ENCODE peak calls at places on chromosomes 5 and 9, in five cellular contexts. I is psoas muscle, A is AG09309, W is prostate gland, H is epithelial cell of esophagus. U is an unnamed sample.

GRCh38 chr9:123395276-123396006 is 39.4 kb downstream of the CRB2 start:
- DNase-seq in I (no peak), A (no peak), W (no peak), H (no peak), U (no peak)

GRCh38 chr5:172569862-172570558 is 71.1 kb upstream of the NEURL1B start:
- DNase-seq in I (no peak), A (no peak), W (no peak), H (no peak), U (no peak)

GRCh38 chr5:135533346-135533745 is 2.4 kb downstream of the NEUROG1 start:
- DNase-seq in I (no peak), A (no peak), W (no peak), H (no peak), U (no peak)

GRCh38 chr5:174446446-174446845 is 277.9 kb upstream of the MSX2 start:
- DNase-seq in I (no peak), A (no peak), W (no peak), H (no peak), U (no peak)

GRCh38 chr9:16652511-16653101 is 217.9 kb downstream of the BNC2 start:
- DNase-seq in I (no peak), A (no peak), W (no peak), H (no peak), U (no peak)

GRCh38 chr5:181190711-181191525 is 14.1 kb downstream of the TRIM7 start:
- DNase-seq in I (peak; percentile 79), A (no peak), W (no peak), H (peak; percentile 52), U (peak; percentile 49)

GRCh38 chr5:142976861-142977260 is 206.7 kb downstream of the ARHGAP26 start:
- DNase-seq in I (no peak), A (no peak), W (no peak), H (no peak), U (no peak)

GRCh38 chr5:94751456-94751855 is 133.0 kb downstream of the SLF1 start:
- DNase-seq in I (no peak), A (no peak), W (no peak), H (peak; percentile 4), U (no peak)

GRCh38 chr5:126866837-126867236 is 89.9 kb downstream of the LMNB1 start:
- DNase-seq in I (no peak), A (no peak), W (no peak), H (no peak), U (no peak)

GRCh38 chr5:146877178-146877681 is 1.3 kb downstream of the PPP2R2B start:
- DNase-seq in I (no peak), A (no peak), W (no peak), H (no peak), U (no peak)

GRCh38 chr9:4832786-4833579 is 40.2 kb downstream of the RCL1 start:
- DNase-seq in I (no peak), A (peak; percentile 91), W (no peak), H (peak; percentile 96), U (no peak)

GRCh38 chr5:169637085-169637855 is at the start of gene DOCK2:
- DNase-seq in I (peak; percentile 77), A (no peak), W (no peak), H (no peak), U (peak; percentile 35)

GRCh38 chr5:122871669-122872068 is 26.3 kb downstream of the SNX24 start:
- DNase-seq in I (no peak), A (no peak), W (no peak), H (peak; percentile 64), U (no peak)

GRCh38 chr5:36414869-36415282 is 113.2 kb upstream of the RANBP3L start:
- DNase-seq in I (no peak), A (peak; percentile 35), W (no peak), H (peak; percentile 69), U (no peak)

GRCh38 chr9:10562581-10563343 is 50.0 kb downstream of the PTPRD start:
- DNase-seq in I (no peak), A (no peak), W (no peak), H (peak; percentile 98), U (no peak)

GRCh38 chr9:16368425-16369087 is 501.9 kb downstream of the BNC2 start:
- DNase-seq in I (no peak), A (no peak), W (no peak), H (peak; percentile 71), U (no peak)

GRCh38 chr9:93416530-93417235 is 34.8 kb upstream of the FAM120A start:
- DNase-seq in I (no peak), A (no peak), W (no peak), H (no peak), U (no peak)

GRCh38 chr5:53482717-53483638 is 2.5 kb downstream of the FST start:
- DNase-seq in I (peak; percentile 54), A (no peak), W (peak; percentile 5), H (peak; percentile 60), U (peak; percentile 37)

GRCh38 chr5:145858929-145859328 is 13.9 kb downstream of the GRXCR2 start:
- DNase-seq in I (no peak), A (no peak), W (no peak), H (no peak), U (no peak)

GRCh38 chr5:164876793-164877192 is 1371.4 kb downstream of the MAT2B start:
- DNase-seq in I (no peak), A (no peak), W (no peak), H (no peak), U (no peak)

GRCh38 chr9:90259302-90260246 is 383.1 kb downstream of the DIRAS2 start:
- DNase-seq in I (no peak), A (no peak), W (no peak), H (no peak), U (no peak)

GRCh38 chr5:156322666-156323065 is 4.3 kb upstream of the SGCD start:
- DNase-seq in I (no peak), A (no peak), W (no peak), H (no peak), U (no peak)

GRCh38 chr5:68055686-68056085 is 159.9 kb upstream of the PIK3R1 start:
- DNase-seq in I (no peak), A (no peak), W (no peak), H (no peak), U (no peak)
- TF ChIP-seq CTCF in I (no peak), A (no peak), W (no peak), H (peak; percentile 4), U (no peak)

GRCh38 chr5:177311361-177311722 is 356 bp downstream of the MXD3 start:
- DNase-seq in I (no peak), A (no peak), W (no peak), H (no peak), U (peak; percentile 67)

GRCh38 chr5:177313561-177314259 is 2.0 kb upstream of the MXD3 start:
- DNase-seq in I (no peak), A (no peak), W (no peak), H (no peak), U (no peak)

GRCh38 chr5:177311723-177312648 is at the start of gene MXD3:
- DNase-seq in I (peak; percentile 99), A (peak; percentile 49), W (peak; percentile 96), H (peak; percentile 96), U (peak; percentile 99)

GRCh38 chr5:177314376-177315342 is 3.0 kb upstream of the MXD3 start:
- DNase-seq in I (peak; percentile 46), A (no peak), W (no peak), H (no peak), U (no peak)

DNA sequence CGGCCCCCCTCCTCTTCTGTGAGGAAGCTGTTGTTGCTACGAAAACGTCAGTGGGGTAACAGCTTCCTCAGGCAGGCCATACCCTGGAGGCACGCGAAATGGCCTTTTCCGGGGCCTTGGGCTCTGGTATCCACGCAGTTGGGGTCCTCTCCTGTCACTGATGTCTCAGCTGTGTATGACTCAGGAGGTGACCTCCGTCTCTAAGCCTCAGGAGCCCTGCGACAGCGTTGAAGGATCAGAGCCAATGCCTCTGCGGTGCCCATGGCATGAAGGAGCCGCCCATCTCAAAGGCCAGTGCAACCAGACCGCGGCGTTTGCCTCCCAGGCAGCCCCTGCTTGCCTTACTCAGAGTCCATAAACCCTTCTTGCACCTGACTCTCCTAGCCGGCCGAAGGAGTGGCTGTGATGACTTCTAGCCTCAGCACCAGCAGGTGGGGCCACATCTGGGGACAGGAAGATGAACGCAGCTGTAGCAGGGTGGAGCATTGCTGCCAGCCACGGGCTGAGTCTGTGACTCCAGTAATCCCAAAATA is 1.0 kb upstream of the MXD3 start:
- DNase-seq in I (peak; percentile 59), A (no peak), W (no peak), H (peak; percentile 37), U (no peak)
- TF ChIP-seq CTCF in I (no peak), A (no peak), W (no peak), H (peak; percentile 14), U (no peak)

GRCh38 chr5:141714542-141715303 is 32.7 kb upstream of the ARAP3 start:
- DNase-seq in I (no peak), A (no peak), W (no peak), H (peak; percentile 79), U (no peak)
- TF ChIP-seq CTCF in I (no peak), A (no peak), W (no peak), H (no peak), U (no peak)

GRCh38 chr5:160259341-160259740 is 30.0 kb downstream of the FABP6 start:
- DNase-seq in I (no peak), A (no peak), W (no peak), H (no peak), U (no peak)
- TF ChIP-seq CTCF in I (no peak), A (no peak), W (no peak), H (no peak), U (no peak)

GRCh38 chr9:81565609-81566008 is 123.7 kb downstream of the TLE1 start:
- DNase-seq in I (no peak), A (no peak), W (no peak), H (no peak), U (no peak)
- TF ChIP-seq CTCF in I (no peak), A (no peak), W (no peak), H (no peak), U (no peak)

GRCh38 chr9:80553986-80554715 is 982.4 kb downstream of the TLE4 start:
- DNase-seq in I (no peak), A (no peak), W (no peak), H (no peak), U (no peak)

GRCh38 chr9:80554856-80555255 is 983.1 kb downstream of the TLE4 start:
- DNase-seq in I (no peak), A (no peak), W (no peak), H (no peak), U (no peak)

GRCh38 chr9:80557256-80557655 is 985.5 kb downstream of the TLE4 start:
- DNase-seq in I (no peak), A (no peak), W (no peak), H (no peak), U (no peak)

GRCh38 chr9:80556631-80557030 is 984.9 kb downstream of the TLE4 start:
- DNase-seq in I (no peak), A (no peak), W (no peak), H (peak; percentile 51), U (no peak)

DNA sequence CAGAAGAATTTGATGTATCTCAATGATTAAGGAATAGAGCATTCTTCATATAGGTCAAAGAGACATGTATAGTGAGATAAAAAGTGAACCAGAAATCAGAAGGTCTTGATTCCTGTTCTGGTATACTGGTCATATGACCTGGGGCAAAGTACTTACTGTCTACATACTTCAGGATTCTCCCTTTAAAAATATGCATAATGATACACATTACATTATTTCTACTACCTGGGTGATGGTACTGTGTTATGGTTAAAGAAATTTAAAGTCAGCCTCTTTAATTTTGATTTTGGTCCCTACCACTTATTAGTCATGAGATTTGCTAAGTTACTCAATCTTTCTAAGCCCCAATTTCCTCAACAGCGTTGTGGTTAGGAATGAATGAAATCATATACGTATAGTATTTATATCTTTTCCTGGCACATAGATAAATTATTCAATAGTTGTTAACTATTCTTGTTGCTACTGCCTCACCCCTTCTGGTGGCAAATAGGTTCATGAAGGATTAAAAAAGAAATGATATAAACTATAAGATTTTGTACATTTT is 984.1 kb downstream of the TLE4 start:
- DNase-seq in I (no peak), A (no peak), W (no peak), H (peak; percentile 72), U (no peak)
- TF ChIP-seq CTCF in I (no peak), A (no peak), W (no peak), H (no peak), U (no peak)

GRCh38 chr5:39171647-39172046 is 47.7 kb downstream of the FYB1 start:
- DNase-seq in I (no peak), A (no peak), W (no peak), H (no peak), U (no peak)
- TF ChIP-seq CTCF in I (no peak), A (no peak), W (no peak), H (no peak), U (no peak)

U was measured in adrenal gland.